ENCODE peak calls at places on chromosomes 5 and 9, in four cellular contexts. One of them, this sample, is unnamed.
A peak's percentile ranks its signal among the peaks of the same experiment; 100 is the strongest.

GRCh38 chr9:38066907-38067610 is 2.0 kb downstream of the SHB start:
- DNase-seq in endothelial cell of umbilical vein: peak; percentile 48
- DNase-seq in suprapubic skin: no peak
- DNase-seq in ovary: peak; percentile 34
- DNase-seq in this sample: peak; percentile 91

GRCh38 chr5:153400931-153401330 is 89.5 kb upstream of the GRIA1 start:
- DNase-seq in ovary: no peak
- DNase-seq in endothelial cell of umbilical vein: no peak
- DNase-seq in suprapubic skin: no peak
- DNase-seq in this sample: no peak

GRCh38 chr9:88985616-88986015 is 5.7 kb upstream of the S1PR3 start:
- DNase-seq in suprapubic skin: no peak
- DNase-seq in ovary: no peak
- DNase-seq in endothelial cell of umbilical vein: no peak
- DNase-seq in this sample: no peak

GRCh38 chr9:134068742-134069535 is 1.1 kb upstream of the BRD3 start:
- DNase-seq in endothelial cell of umbilical vein: peak; percentile 57
- DNase-seq in ovary: no peak
- DNase-seq in suprapubic skin: no peak
- DNase-seq in this sample: peak; percentile 66

GRCh38 chr5:97735209-97735608 is 552.2 kb upstream of the RIOK2 start:
- DNase-seq in suprapubic skin: no peak
- DNase-seq in endothelial cell of umbilical vein: peak; percentile 63
- DNase-seq in ovary: no peak
- DNase-seq in this sample: no peak

GRCh38 chr5:55421074-55421529 is 113.3 kb downstream of the MTREX start:
- DNase-seq in endothelial cell of umbilical vein: no peak
- DNase-seq in suprapubic skin: no peak
- DNase-seq in ovary: no peak
- DNase-seq in this sample: no peak

GRCh38 chr5:21711854-21712752 is 1141.0 kb downstream of the CDH12 start:
- DNase-seq in endothelial cell of umbilical vein: no peak
- DNase-seq in ovary: no peak
- DNase-seq in suprapubic skin: no peak
- DNase-seq in this sample: no peak

GRCh38 chr9:6818292-6818922 is 60.6 kb downstream of the KDM4C start:
- DNase-seq in endothelial cell of umbilical vein: no peak
- DNase-seq in suprapubic skin: no peak
- DNase-seq in ovary: no peak
- DNase-seq in this sample: no peak

GRCh38 chr9:90508940-90509339 is 133.7 kb downstream of the DIRAS2 start:
- DNase-seq in ovary: no peak
- DNase-seq in endothelial cell of umbilical vein: no peak
- DNase-seq in suprapubic skin: no peak
- DNase-seq in this sample: no peak

GRCh38 chr9:124271660-124272059 is 13.9 kb downstream of the NEK6 start:
- DNase-seq in suprapubic skin: no peak
- DNase-seq in endothelial cell of umbilical vein: no peak
- DNase-seq in ovary: no peak
- DNase-seq in this sample: no peak

GRCh38 chr5:164336906-164337305 is 831.5 kb downstream of the MAT2B start:
- DNase-seq in suprapubic skin: no peak
- DNase-seq in ovary: no peak
- DNase-seq in endothelial cell of umbilical vein: no peak
- DNase-seq in this sample: no peak

GRCh38 chr5:110309222-110309621 is 417.2 kb downstream of the TMEM232 start:
- DNase-seq in endothelial cell of umbilical vein: no peak
- DNase-seq in ovary: no peak
- DNase-seq in suprapubic skin: no peak
- DNase-seq in this sample: no peak

GRCh38 chr5:1974081-1974480 is 91.4 kb upstream of the IRX4 start:
- DNase-seq in ovary: no peak
- DNase-seq in suprapubic skin: no peak
- DNase-seq in endothelial cell of umbilical vein: no peak
- DNase-seq in this sample: no peak

GRCh38 chr5:178590141-178590923 is at the start of gene COL23A1:
- DNase-seq in ovary: no peak
- DNase-seq in suprapubic skin: no peak
- DNase-seq in endothelial cell of umbilical vein: peak; percentile 55
- DNase-seq in this sample: peak; percentile 83

GRCh38 chr5:114362197-114362976 is 517 bp downstream of the KCNN2 start:
- DNase-seq in endothelial cell of umbilical vein: no peak
- DNase-seq in ovary: peak; percentile 10
- DNase-seq in suprapubic skin: peak; percentile 71
- DNase-seq in this sample: peak; percentile 75

DNA sequence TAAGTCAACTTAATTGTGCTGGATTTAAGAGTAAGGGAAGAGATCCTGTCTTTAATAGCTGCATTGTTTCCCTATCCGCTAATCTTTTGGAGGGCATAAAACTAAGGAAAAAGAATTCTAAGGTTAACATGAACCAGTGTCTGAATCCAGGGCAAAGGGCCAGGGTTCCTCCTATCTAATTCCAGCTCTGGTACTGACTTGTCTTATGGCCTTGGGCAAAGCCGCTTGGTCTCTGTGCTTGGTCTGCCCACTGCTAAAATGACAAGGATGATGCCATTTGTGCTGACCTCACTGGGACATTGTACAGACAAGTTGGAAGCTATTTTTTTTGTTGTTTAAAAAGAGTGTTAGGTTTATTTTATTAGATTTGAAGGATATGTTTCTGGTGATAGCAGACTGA is 334.7 kb upstream of the PIK3R1 start:
- DNase-seq in endothelial cell of umbilical vein: no peak
- DNase-seq in suprapubic skin: no peak
- DNase-seq in ovary: no peak
- DNase-seq in this sample: no peak
- H3K27ac ChIP-seq in endothelial cell of umbilical vein: no peak overlapping the region
- H3K27ac ChIP-seq in suprapubic skin: peak overlapping the region; percentile 22
- H3K27ac ChIP-seq in ovary: no peak overlapping the region
- H3K27ac ChIP-seq in this sample: no peak overlapping the region

GRCh38 chr9:84935528-84936117 is 266.1 kb downstream of the NTRK2 start:
- DNase-seq in endothelial cell of umbilical vein: no peak
- DNase-seq in ovary: no peak
- DNase-seq in suprapubic skin: no peak
- DNase-seq in this sample: no peak
- TF ChIP-seq CTCF in endothelial cell of umbilical vein: no peak
- TF ChIP-seq CTCF in ovary: no peak
- TF ChIP-seq CTCF in suprapubic skin: no peak
- TF ChIP-seq CTCF in this sample: no peak

DNA sequence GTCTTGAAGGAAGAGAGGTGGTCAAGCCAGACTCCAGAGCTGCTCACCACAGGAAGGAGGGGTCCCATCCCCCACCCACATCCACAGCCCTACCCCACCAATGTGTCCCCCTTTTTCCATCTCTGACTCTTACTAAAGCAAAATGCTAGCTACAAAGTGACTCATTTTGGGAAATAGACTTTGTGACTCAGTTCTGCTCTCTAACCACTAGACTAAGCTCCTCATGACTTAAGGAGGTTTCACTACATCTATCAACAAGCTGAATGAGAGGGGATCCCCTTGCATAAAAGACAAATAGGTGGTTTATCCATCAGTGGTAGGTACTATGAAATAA is 35.1 kb upstream of the ADRB2 start:
- DNase-seq in endothelial cell of umbilical vein: peak; percentile 12
- DNase-seq in ovary: no peak
- DNase-seq in suprapubic skin: no peak
- DNase-seq in this sample: no peak
- H3K36me3 ChIP-seq in endothelial cell of umbilical vein: no peaks in the 10 kb centered on the region
- H3K36me3 ChIP-seq in ovary: no peaks in the 10 kb centered on the region
- H3K36me3 ChIP-seq in suprapubic skin: no peaks in the 10 kb centered on the region
- H3K36me3 ChIP-seq in this sample: no peaks in the 10 kb centered on the region

DNA sequence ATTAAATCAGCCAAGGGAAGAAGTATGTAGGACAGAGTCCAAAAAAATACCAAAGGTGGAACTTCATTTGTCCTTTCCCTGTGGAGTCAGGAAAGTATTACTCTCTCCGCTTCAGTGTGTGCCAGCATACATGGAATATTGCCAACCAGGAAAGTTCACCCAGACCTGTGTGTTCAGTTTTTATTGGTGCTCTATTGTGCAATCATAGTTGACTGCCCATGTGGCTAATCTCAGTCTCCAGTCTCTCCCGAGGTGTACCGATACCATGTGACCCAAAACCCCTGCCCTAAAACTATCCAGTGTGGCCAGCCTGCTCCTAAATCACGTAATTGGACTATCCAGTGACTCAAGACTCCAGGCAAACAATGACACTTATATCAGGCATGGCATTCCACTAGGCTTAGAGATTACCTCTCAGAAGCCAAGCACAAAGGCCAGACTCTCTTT is 38.8 kb downstream of the NFX1 start:
- DNase-seq in ovary: no peak
- DNase-seq in endothelial cell of umbilical vein: peak; percentile 94
- DNase-seq in suprapubic skin: no peak
- DNase-seq in this sample: no peak
- H3K27ac ChIP-seq in ovary: no peak overlapping the region
- H3K27ac ChIP-seq in endothelial cell of umbilical vein: peak overlapping the region; percentile 69
- H3K27ac ChIP-seq in suprapubic skin: peak overlapping the region; percentile 68
- H3K27ac ChIP-seq in this sample: peak overlapping the region; percentile 91

GRCh38 chr5:36756089-36756488 is 120.5 kb upstream of the NIPBL start:
- DNase-seq in suprapubic skin: no peak
- DNase-seq in ovary: no peak
- DNase-seq in endothelial cell of umbilical vein: no peak
- DNase-seq in this sample: no peak

GRCh38 chr5:36755340-36755739 is 121.2 kb upstream of the NIPBL start:
- DNase-seq in endothelial cell of umbilical vein: no peak
- DNase-seq in ovary: no peak
- DNase-seq in suprapubic skin: no peak
- DNase-seq in this sample: no peak

GRCh38 chr5:36756848-36757247 is 119.7 kb upstream of the NIPBL start:
- DNase-seq in endothelial cell of umbilical vein: no peak
- DNase-seq in ovary: no peak
- DNase-seq in suprapubic skin: no peak
- DNase-seq in this sample: no peak

GRCh38 chr5:36751881-36752280 is 124.7 kb upstream of the NIPBL start:
- DNase-seq in suprapubic skin: no peak
- DNase-seq in ovary: no peak
- DNase-seq in endothelial cell of umbilical vein: no peak
- DNase-seq in this sample: no peak
- TF ChIP-seq CTCF in suprapubic skin: peak; percentile 2
- TF ChIP-seq CTCF in ovary: no peak
- TF ChIP-seq CTCF in endothelial cell of umbilical vein: no peak
- TF ChIP-seq CTCF in this sample: no peak

DNA sequence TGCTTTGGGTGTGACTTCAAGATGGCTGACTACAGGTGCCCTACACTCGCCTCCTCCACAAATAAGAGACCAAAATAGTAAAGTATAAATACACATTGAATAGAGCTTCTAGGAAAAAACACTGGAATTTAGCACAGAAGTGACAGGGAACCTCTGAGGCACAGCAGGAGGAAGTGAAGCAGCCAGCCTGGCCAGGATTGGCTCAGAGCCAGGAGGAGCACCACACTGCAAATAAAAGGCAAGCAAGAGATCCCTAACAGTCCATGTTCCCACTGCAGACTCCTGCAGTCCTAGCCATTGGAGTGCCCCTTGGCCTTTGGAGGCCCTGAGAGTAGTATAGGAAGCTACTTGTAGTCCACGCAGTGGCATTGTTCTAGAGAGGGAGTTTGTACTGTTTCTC is 186.7 kb upstream of the TLX3 start:
- DNase-seq in ovary: no peak
- DNase-seq in suprapubic skin: no peak
- DNase-seq in endothelial cell of umbilical vein: peak; percentile 24
- DNase-seq in this sample: peak; percentile 39
- H3K36me3 ChIP-seq in ovary: no peaks in the 10 kb centered on the region
- H3K36me3 ChIP-seq in suprapubic skin: no peaks in the 10 kb centered on the region
- H3K36me3 ChIP-seq in endothelial cell of umbilical vein: no peaks in the 10 kb centered on the region
- H3K36me3 ChIP-seq in this sample: no peaks in the 10 kb centered on the region

GRCh38 chr5:90809695-90810094 is 251.1 kb downstream of the ADGRV1 start:
- DNase-seq in ovary: no peak
- DNase-seq in suprapubic skin: no peak
- DNase-seq in endothelial cell of umbilical vein: peak; percentile 27
- DNase-seq in this sample: no peak
- H3K27ac ChIP-seq in ovary: no peak overlapping the region
- H3K27ac ChIP-seq in suprapubic skin: no peak overlapping the region
- H3K27ac ChIP-seq in endothelial cell of umbilical vein: no peak overlapping the region
- H3K27ac ChIP-seq in this sample: no peak overlapping the region

GRCh38 chr5:86115164-86115563 is 502.6 kb upstream of the COX7C start:
- DNase-seq in ovary: no peak
- DNase-seq in endothelial cell of umbilical vein: no peak
- DNase-seq in suprapubic skin: no peak
- DNase-seq in this sample: no peak
- TF ChIP-seq CTCF in ovary: no peak
- TF ChIP-seq CTCF in endothelial cell of umbilical vein: no peak
- TF ChIP-seq CTCF in suprapubic skin: no peak
- TF ChIP-seq CTCF in this sample: no peak

GRCh38 chr5:80283360-80283759 is 27.5 kb upstream of the SERINC5 start:
- DNase-seq in suprapubic skin: no peak
- DNase-seq in endothelial cell of umbilical vein: no peak
- DNase-seq in ovary: no peak
- DNase-seq in this sample: no peak

GRCh38 chr5:80284720-80285119 is 28.9 kb upstream of the SERINC5 start:
- DNase-seq in ovary: no peak
- DNase-seq in suprapubic skin: no peak
- DNase-seq in endothelial cell of umbilical vein: no peak
- DNase-seq in this sample: no peak

GRCh38 chr5:80276186-80276585 is 20.3 kb upstream of the SERINC5 start:
- DNase-seq in ovary: no peak
- DNase-seq in endothelial cell of umbilical vein: no peak
- DNase-seq in suprapubic skin: no peak
- DNase-seq in this sample: no peak

DNA sequence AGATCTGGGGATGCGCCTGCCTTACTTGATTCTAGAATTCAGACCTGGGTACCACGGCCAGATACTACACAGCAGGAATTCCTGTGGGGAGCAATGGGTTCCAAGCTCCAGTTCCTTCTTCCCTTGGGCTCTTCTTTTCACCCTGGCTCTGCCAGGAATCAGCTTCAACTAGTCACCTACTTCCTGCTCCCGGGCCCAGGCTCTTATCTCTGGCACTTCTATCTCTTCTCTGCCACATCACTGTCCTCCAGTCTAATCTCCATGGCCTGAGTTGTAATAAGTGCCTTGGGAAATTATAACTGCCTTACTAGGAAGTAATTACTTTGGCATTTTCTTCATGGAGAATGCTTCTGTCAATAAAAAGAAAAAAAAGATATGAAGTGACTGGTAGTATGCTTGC is 26.2 kb upstream of the SERINC5 start:
- DNase-seq in ovary: no peak
- DNase-seq in endothelial cell of umbilical vein: no peak
- DNase-seq in suprapubic skin: no peak
- DNase-seq in this sample: no peak
- H3K36me3 ChIP-seq in ovary: no peaks in the 10 kb centered on the region
- H3K36me3 ChIP-seq in endothelial cell of umbilical vein: no peaks in the 10 kb centered on the region
- H3K36me3 ChIP-seq in suprapubic skin: no peaks in the 10 kb centered on the region
- H3K36me3 ChIP-seq in this sample: no peaks in the 10 kb centered on the region

DNA sequence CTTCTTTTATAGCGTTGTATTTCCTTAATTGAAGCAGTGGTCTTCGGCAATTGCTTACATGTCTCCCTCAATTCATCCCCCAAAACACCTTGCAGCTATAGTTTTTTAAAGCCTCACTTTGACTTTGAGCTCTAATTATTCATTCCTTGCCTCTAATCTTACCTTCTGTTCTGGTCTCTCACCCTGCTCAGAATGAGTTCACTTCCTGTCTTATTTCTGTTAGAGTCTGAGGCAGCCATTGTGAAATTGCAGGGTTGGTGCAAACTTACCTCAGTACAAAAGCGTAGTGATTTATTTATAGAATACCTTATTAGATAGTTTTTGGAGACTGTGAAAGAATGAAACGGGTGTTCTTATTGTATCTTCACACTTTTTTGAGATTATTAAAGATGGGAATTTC is 35.0 kb downstream of the AOPEP start:
- DNase-seq in endothelial cell of umbilical vein: peak; percentile 18
- DNase-seq in suprapubic skin: no peak
- DNase-seq in ovary: no peak
- DNase-seq in this sample: no peak
- H3K27ac ChIP-seq in endothelial cell of umbilical vein: no peak overlapping the region
- H3K27ac ChIP-seq in suprapubic skin: no peak overlapping the region
- H3K27ac ChIP-seq in ovary: no peak overlapping the region
- H3K27ac ChIP-seq in this sample: no peak overlapping the region

This sample was measured in kidney.